ENCODE peak calls at places on chromosomes 7 and 10, in five cellular contexts. N is dermis blood vessel endothelial cell; T is kidney glomerular epithelial cell; O is OCI-LY7; V is activated CD8-positive, alpha-beta memory T cell treated with anti-CD3 and anti-CD28 coated beads, Interleukin-2, amount 50 U/mL, for 48 hours. D is an unnamed sample.

GRCh38 chr7:116797611-116798010 is 64.8 kb upstream of the CAPZA2 start:
- DNase-seq in N (peak), T (no peak), V (no peak), O (no peak), D (no peak)

GRCh38 chr10:93711891-93712290 is 9.5 kb upstream of the FRA10AC1 start:
- DNase-seq in N (peak), O (no peak), T (no peak), V (no peak), D (no peak)

GRCh38 chr10:123506455-123506854 is 159.7 kb upstream of the GPR26 start:
- DNase-seq in V (no peak), O (no peak), T (no peak), N (no peak), D (no peak)

GRCh38 chr7:19377611-19378339 is 232.6 kb upstream of the FERD3L start:
- DNase-seq in N (no peak), O (no peak), V (no peak), T (no peak), D (no peak)

GRCh38 chr7:117251687-117252086 is 71.2 kb downstream of the WNT2 start:
- DNase-seq in V (no peak), O (no peak), N (no peak), T (peak), D (no peak)

GRCh38 chr10:118571123-118571522 is 24.3 kb downstream of the PRLHR start:
- DNase-seq in O (no peak), N (no peak), T (no peak), V (no peak), D (peak)

GRCh38 chr7:1874522-1875389 is 204.7 kb downstream of the ELFN1 start:
- DNase-seq in O (no peak), V (no peak), T (no peak), N (no peak), D (no peak)

GRCh38 chr10:125038637-125039036 is 96.7 kb downstream of the ZRANB1 start:
- DNase-seq in O (peak), T (no peak), V (no peak), N (no peak), D (peak)

GRCh38 chr10:71840177-71840711 is 10.8 kb downstream of the PSAP start:
- DNase-seq in T (peak), O (no peak), N (peak), V (no peak), D (peak)

GRCh38 chr7:140229101-140229525 is 52.3 kb upstream of the KDM7A start:
- DNase-seq in O (no peak), N (no peak), V (no peak), T (no peak), D (no peak)

GRCh38 chr10:90905925-90906324 is 15.0 kb downstream of the ANKRD1 start:
- DNase-seq in T (no peak), V (no peak), N (peak), O (no peak), D (no peak)

GRCh38 chr10:104641150-104642000 is at the start of gene SORCS3:
- DNase-seq in O (no peak), T (no peak), V (no peak), N (no peak), D (no peak)

GRCh38 chr10:50885097-50885859 is at the start of gene A1CF:
- DNase-seq in T (no peak), O (no peak), V (no peak), N (no peak), D (no peak)

GRCh38 chr7:157574120-157574519 is 237.3 kb downstream of the DNAJB6 start:
- DNase-seq in N (no peak), T (no peak), V (no peak), O (no peak), D (no peak)

GRCh38 chr7:93374345-93374940 is 142.3 kb downstream of the VPS50 start:
- DNase-seq in V (no peak), O (peak), N (peak), T (no peak), D (no peak)

GRCh38 chr7:135690566-135690965 is 28.3 kb downstream of the STMP1 start:
- DNase-seq in O (no peak), N (peak), T (peak), V (no peak), D (no peak)